ENCODE peak calls at places on chromosome 6, in nine cellular contexts. J, S, O, B, Q, H, I, A and K are unnamed samples.

GRCh38 chr6:69784595-69785377 is 12.0 kb downstream of the LMBRD1 start:
- DNase-seq in O (no peak), S (no peak), A (no peak), J (no peak), Q (no peak), H (no peak), I (no peak), B (no peak), K (no peak)

GRCh38 chr6:81938991-81939773 is 186.7 kb upstream of the TENT5A start:
- DNase-seq in Q (peak; percentile 47), H (no peak), I (no peak), B (no peak), J (no peak), S (no peak), A (no peak), O (no peak), K (no peak)

GRCh38 chr6:123841067-123841896 is 37.6 kb downstream of the NKAIN2 start:
- DNase-seq in I (no peak), Q (no peak), H (no peak), O (no peak), A (no peak), J (no peak), S (no peak), B (no peak), K (no peak)

GRCh38 chr6:100459291-100459690 is 5.4 kb downstream of the SIM1 start:
- DNase-seq in J (no peak), Q (no peak), I (no peak), O (no peak), A (no peak), B (no peak), H (no peak), S (no peak), K (no peak)

GRCh38 chr6:37657117-37657886 is 40.4 kb downstream of the MDGA1 start:
- DNase-seq in B (no peak), O (no peak), Q (peak; percentile 19), A (no peak), J (no peak), S (no peak), H (no peak), I (no peak), K (no peak)

GRCh38 chr6:168355716-168356522 is 36.3 kb upstream of the DACT2 start:
- DNase-seq in A (peak; percentile 67), I (no peak), J (peak; percentile 35), Q (peak; percentile 19), H (peak; percentile 69), O (peak; percentile 67), S (no peak), B (peak; percentile 67), K (peak; percentile 35)

GRCh38 chr6:1482381-1483166 is 93.2 kb downstream of the FOXF2 start:
- DNase-seq in J (no peak), H (no peak), S (no peak), O (no peak), A (no peak), B (no peak), Q (no peak), I (no peak), K (no peak)

GRCh38 chr6:170042596-170043118 is 248.2 kb downstream of the DLL1 start:
- DNase-seq in H (no peak), B (no peak), O (no peak), A (no peak), Q (no peak), J (no peak), S (no peak), I (no peak), K (no peak)

GRCh38 chr6:5961836-5962235 is 44.9 kb downstream of the NRN1 start:
- DNase-seq in A (no peak), I (no peak), S (no peak), Q (no peak), O (no peak), J (no peak), H (no peak), B (no peak), K (no peak)

GRCh38 chr6:129890701-129891100 is 29.6 kb upstream of the TMEM244 start:
- DNase-seq in H (no peak), J (no peak), O (no peak), I (no peak), Q (peak; percentile 6), S (no peak), B (no peak), A (no peak), K (no peak)

GRCh38 chr6:73169633-73170032 is 55.7 kb downstream of the KHDC1L start:
- DNase-seq in A (no peak), I (no peak), S (no peak), H (no peak), B (no peak), J (no peak), Q (no peak), O (no peak), K (no peak)

GRCh38 chr6:101011165-101011564 is 130.0 kb upstream of the ASCC3 start:
- DNase-seq in B (no peak), S (no peak), Q (no peak), H (no peak), A (no peak), J (no peak), O (no peak), I (peak; percentile 26), K (no peak)

GRCh38 chr6:31186052-31186734 is 15.7 kb upstream of the POU5F1 start:
- DNase-seq in I (no peak), Q (no peak), J (no peak), H (peak; percentile 87), O (peak; percentile 84), S (no peak), B (no peak), A (peak; percentile 89), K (no peak)

GRCh38 chr6:170201361-170201760 is 89.5 kb downstream of the DLL1 start:
- DNase-seq in Q (no peak), B (no peak), A (no peak), S (no peak), H (no peak), O (no peak), J (no peak), I (no peak), K (no peak)

GRCh38 chr6:47680056-47680455 is 18.3 kb upstream of the ADGRF4 start:
- DNase-seq in B (no peak), J (no peak), H (no peak), O (no peak), I (no peak), Q (no peak), A (no peak), S (no peak), K (no peak)

GRCh38 chr6:111157412-111157811 is 70.1 kb downstream of the SLC16A10 start:
- DNase-seq in H (no peak), S (no peak), Q (no peak), B (no peak), I (no peak), O (no peak), A (no peak), J (no peak), K (no peak)

GRCh38 chr6:50836231-50836630 is 17.6 kb downstream of the TFAP2B start:
- DNase-seq in H (no peak), O (no peak), S (no peak), I (no peak), A (no peak), B (no peak), J (no peak), Q (no peak), K (no peak)

GRCh38 chr6:111623046-111623718 is 17.5 kb upstream of the TRAF3IP2 start:
- DNase-seq in A (no peak), B (no peak), H (no peak), S (no peak), Q (no peak), I (no peak), J (no peak), O (no peak), K (no peak)

GRCh38 chr6:147666254-147666653 is 157.8 kb downstream of the SAMD5 start:
- DNase-seq in O (no peak), A (no peak), H (no peak), S (no peak), B (no peak), Q (peak; percentile 9), I (no peak), J (no peak), K (no peak)
- H3K27ac ChIP-seq in O (no peak overlapping the region), A (no peak overlapping the region), H (no peak overlapping the region), S (no peak overlapping the region), B (no peak overlapping the region), Q (no peak overlapping the region), I (no peak overlapping the region), J (no peak overlapping the region), K (no peak overlapping the region)

GRCh38 chr6:150652848-150653613 is 53.3 kb downstream of the PLEKHG1 start:
- DNase-seq in B (no peak), I (no peak), Q (no peak), J (no peak), H (no peak), A (no peak), O (no peak), S (no peak), K (no peak)

GRCh38 chr6:150647051-150647450 is 47.4 kb downstream of the PLEKHG1 start:
- DNase-seq in Q (no peak), I (no peak), H (no peak), A (no peak), J (no peak), S (no peak), O (no peak), B (no peak), K (no peak)

GRCh38 chr6:150654671-150655070 is 55.0 kb downstream of the PLEKHG1 start:
- DNase-seq in S (no peak), H (no peak), J (no peak), Q (no peak), A (no peak), O (no peak), B (peak; percentile 59), I (no peak), K (no peak)

GRCh38 chr6:150656156-150656555 is 56.5 kb downstream of the PLEKHG1 start:
- DNase-seq in O (no peak), H (no peak), J (no peak), A (no peak), S (no peak), B (no peak), I (no peak), Q (no peak), K (no peak)

GRCh38 chr6:150651808-150652473 is 52.3 kb downstream of the PLEKHG1 start:
- DNase-seq in H (no peak), Q (no peak), O (no peak), J (no peak), A (no peak), B (no peak), S (no peak), I (no peak), K (no peak)
- H3K27ac ChIP-seq in H (no peak overlapping the region), Q (no peak overlapping the region), O (no peak overlapping the region), J (no peak overlapping the region), A (no peak overlapping the region), B (no peak overlapping the region), S (no peak overlapping the region), I (no peak overlapping the region), K (no peak overlapping the region)

GRCh38 chr6:149830731-149831379 is 33.3 kb downstream of the LRP11 start:
- DNase-seq in H (no peak), I (no peak), S (no peak), A (no peak), B (no peak), Q (peak; percentile 47), J (no peak), O (no peak), K (no peak)
- H3K27ac ChIP-seq in H (no peak overlapping the region), I (no peak overlapping the region), S (no peak overlapping the region), A (no peak overlapping the region), B (no peak overlapping the region), Q (no peak overlapping the region), J (no peak overlapping the region), O (no peak overlapping the region), K (peak overlapping the region; percentile 56)

DNA sequence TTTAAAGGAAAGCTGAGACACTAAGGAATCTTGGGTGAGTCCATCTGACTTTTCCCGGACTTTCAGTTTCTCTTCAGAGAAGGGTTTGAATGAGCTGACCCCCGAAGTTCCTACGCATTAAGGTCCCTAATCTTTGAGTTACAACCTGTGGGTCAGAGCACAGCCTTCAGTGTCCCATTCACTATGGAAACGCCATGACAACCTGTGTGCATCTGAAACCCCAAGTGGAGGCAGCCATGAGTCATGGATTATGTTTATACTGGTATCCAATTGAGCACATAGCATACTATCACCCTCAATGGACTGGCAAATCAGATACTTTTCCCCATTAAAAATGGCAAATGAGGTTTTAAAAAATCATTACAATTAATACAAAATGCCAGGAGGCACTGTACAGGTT is 11.4 kb downstream of the MYLK4 start:
- DNase-seq in B (no peak), Q (peak; percentile 92), S (no peak), O (no peak), A (no peak), J (no peak), I (no peak), H (no peak), K (no peak)
- H3K27ac ChIP-seq in B (peak overlapping the region; percentile 49), Q (peak overlapping the region; percentile 39), S (no peak overlapping the region), O (no peak overlapping the region), A (peak overlapping the region; percentile 42), J (no peak overlapping the region), I (no peak overlapping the region), H (no peak overlapping the region), K (no peak overlapping the region)